ENCODE peak calls at places on chromosomes 4 and X, in five cellular contexts. Q, H, D, X and C are unnamed samples.

GRCh38 chr4:8157496-8157895 is 1.1 kb downstream of the ABLIM2 start:
- DNase-seq in Q (peak), D (no peak), X (no peak), H (no peak), C (no peak)

GRCh38 chr4:118997601-118998000 is 108.9 kb downstream of the SYNPO2 start:
- DNase-seq in D (no peak), H (no peak), X (no peak), Q (no peak), C (no peak)

GRCh38 chr4:119337010-119337409 is 15.1 kb upstream of the FABP2 start:
- DNase-seq in Q (no peak), H (no peak), D (no peak), X (no peak), C (no peak)

GRCh38 chrX:67544871-67545771 is 1.3 kb downstream of the AR start:
- DNase-seq in H (peak), D (peak), Q (peak), X (no peak), C (no peak)

GRCh38 chr4:159137176-159137575 is 34.3 kb downstream of the RAPGEF2 start:
- DNase-seq in D (no peak), X (no peak), H (no peak), Q (no peak), C (no peak)

GRCh38 chrX:119382606-119383005 is 16.5 kb upstream of the SLC25A43 start:
- DNase-seq in D (no peak), Q (no peak), H (no peak), X (no peak), C (no peak)

GRCh38 chr4:186392017-186392416 is 126.0 kb downstream of the F11 start:
- DNase-seq in H (no peak), X (no peak), Q (no peak), D (no peak), C (no peak)

GRCh38 chr4:152294331-152294730 is 241.6 kb downstream of the FBXW7 start:
- DNase-seq in H (no peak), Q (no peak), X (no peak), D (no peak), C (no peak)

GRCh38 chr4:139761461-139761860 is 95.8 kb downstream of the MGST2 start:
- DNase-seq in X (no peak), D (no peak), Q (no peak), H (no peak), C (no peak)

GRCh38 chr4:617644-618330 is 7.6 kb upstream of the PDE6B start:
- DNase-seq in Q (no peak), D (no peak), H (no peak), X (no peak), C (no peak)

GRCh38 chr4:180449395-180449956 is 1793.7 kb upstream of the TENM3 start:
- DNase-seq in H (no peak), D (peak), X (peak), Q (no peak), C (no peak)

GRCh38 chr4:55993994-55994657 is 45.4 kb downstream of the CEP135 start:
- DNase-seq in H (no peak), Q (no peak), X (no peak), D (no peak), C (no peak)

GRCh38 chr4:183801460-183802168 is 103.5 kb upstream of the STOX2 start:
- DNase-seq in Q (no peak), D (no peak), H (no peak), X (no peak), C (no peak)

GRCh38 chrX:76555816-76556215 is 128.3 kb downstream of the MAGEE1 start:
- DNase-seq in Q (no peak), D (peak), X (peak), H (no peak), C (no peak)

GRCh38 chr4:70915048-70915815 is 13.1 kb downstream of the MOB1B start:
- DNase-seq in Q (no peak), D (no peak), H (no peak), X (no peak), C (no peak)

GRCh38 chr4:1572521-1572920 is 111.6 kb downstream of the FAM53A start:
- DNase-seq in X (no peak), H (no peak), Q (peak), D (peak), C (no peak)

GRCh38 chr4:10625130-10625529 is 59.4 kb downstream of the CLNK start:
- DNase-seq in D (no peak), Q (no peak), X (no peak), H (no peak), C (no peak)

GRCh38 chr4:985123-985830 is 1.6 kb upstream of the IDUA start:
- DNase-seq in D (no peak), Q (peak), X (no peak), H (no peak), C (no peak)

GRCh38 chrX:134571831-134572230 is 86.4 kb downstream of the PLAC1 start:
- DNase-seq in D (no peak), H (no peak), X (no peak), Q (no peak), C (no peak)

GRCh38 chr4:96936886-96937285 is 1097.0 kb downstream of the PDHA2 start:
- DNase-seq in Q (no peak), H (no peak), D (no peak), X (no peak), C (no peak)

GRCh38 chr4:164700471-164700870 is 53.5 kb upstream of the SMIM31 start:
- DNase-seq in D (peak), X (no peak), H (no peak), Q (no peak), C (no peak)

GRCh38 chr4:41320786-41321185 is 64.1 kb downstream of the UCHL1 start:
- DNase-seq in Q (no peak), H (no peak), D (no peak), X (no peak), C (no peak)

GRCh38 chr4:8136972-8137710 is 21.5 kb downstream of the ABLIM2 start:
- DNase-seq in H (no peak), X (no peak), Q (peak), D (peak), C (no peak)

GRCh38 chr4:186743261-186743660 is 19.6 kb upstream of the FAT1 start:
- DNase-seq in X (no peak), D (no peak), H (no peak), Q (no peak), C (no peak)

GRCh38 chr4:39637572-39638357 is 900 bp downstream of the SMIM14 start:
- DNase-seq in X (peak), Q (peak), D (peak), H (no peak), C (peak)

GRCh38 chr4:62210521-62210920 is 1010.4 kb downstream of the ADGRL3 start:
- DNase-seq in X (no peak), Q (no peak), D (no peak), H (no peak), C (no peak)

GRCh38 chrX:85111347-85111746 is 107.7 kb downstream of the APOOL start:
- DNase-seq in Q (no peak), D (no peak), H (no peak), X (peak), C (no peak)

GRCh38 chr4:188143731-188144130 is 4.5 kb downstream of the TRIML1 start:
- DNase-seq in H (no peak), Q (no peak), X (no peak), D (no peak), C (peak)

GRCh38 chr4:47122592-47123291 is 91.4 kb downstream of the GABRB1 start:
- DNase-seq in X (peak), H (peak), Q (no peak), D (peak), C (peak)

GRCh38 chr4:55303818-55304217 is 42.2 kb upstream of the SRD5A3 start:
- DNase-seq in D (no peak), H (no peak), Q (no peak), X (no peak), C (no peak)

GRCh38 chr4:99104153-99104552 is 15.6 kb upstream of the ADH5 start:
- DNase-seq in Q (no peak), H (no peak), D (no peak), X (no peak), C (no peak)

GRCh38 chr4:83054928-83055327 is 19.9 kb downstream of the COPS4 start:
- DNase-seq in Q (no peak), D (no peak), X (peak), H (no peak), C (no peak)

DNA sequence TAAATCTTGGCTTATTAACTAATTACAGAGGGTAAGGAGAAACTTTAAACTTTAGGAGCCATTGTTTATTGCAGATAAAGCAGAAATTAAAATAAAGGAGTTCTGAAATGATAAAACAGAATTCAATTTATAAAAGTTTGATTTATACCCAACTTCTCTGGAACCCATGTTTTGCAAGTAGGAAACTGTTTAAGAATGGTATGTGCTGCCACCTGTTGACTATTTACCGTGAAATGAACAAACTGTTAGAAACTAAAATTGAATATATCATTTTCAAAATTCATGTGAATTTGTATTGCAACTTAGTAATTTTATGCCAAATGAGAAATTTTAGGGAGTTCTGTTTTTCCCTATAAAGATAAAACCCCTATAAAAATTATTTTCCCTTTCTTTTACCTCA is 11.0 kb upstream of the TBC1D8B start:
- DNase-seq in Q (no peak), D (no peak), X (peak), H (no peak), C (no peak)
- TF ChIP-seq CTCF in Q (peak), D (no peak), X (peak), H (peak), C (no peak)

DNA sequence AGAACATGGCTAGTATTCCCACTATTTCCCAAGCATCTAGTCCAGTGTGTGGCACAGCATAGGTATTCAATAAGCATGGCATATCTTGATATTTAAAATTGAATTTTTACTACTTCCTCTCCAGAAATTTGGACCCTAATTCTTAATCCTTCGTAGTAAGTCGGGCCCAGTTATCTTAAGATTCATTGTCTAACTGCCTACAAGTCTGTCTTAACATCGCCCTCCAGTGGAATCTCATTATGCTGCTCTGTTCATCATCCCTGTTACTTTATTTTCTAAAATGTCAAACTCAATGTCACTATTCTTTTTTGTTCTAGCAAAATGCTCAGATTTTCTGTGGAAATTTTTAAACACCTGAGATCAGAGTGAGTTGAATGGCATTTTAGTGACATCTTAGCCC is 606.2 kb downstream of the KLHL13 start:
- DNase-seq in D (no peak), H (no peak), Q (no peak), X (no peak), C (no peak)
- TF ChIP-seq CTCF in D (no peak), H (peak), Q (no peak), X (no peak), C (no peak)

DNA sequence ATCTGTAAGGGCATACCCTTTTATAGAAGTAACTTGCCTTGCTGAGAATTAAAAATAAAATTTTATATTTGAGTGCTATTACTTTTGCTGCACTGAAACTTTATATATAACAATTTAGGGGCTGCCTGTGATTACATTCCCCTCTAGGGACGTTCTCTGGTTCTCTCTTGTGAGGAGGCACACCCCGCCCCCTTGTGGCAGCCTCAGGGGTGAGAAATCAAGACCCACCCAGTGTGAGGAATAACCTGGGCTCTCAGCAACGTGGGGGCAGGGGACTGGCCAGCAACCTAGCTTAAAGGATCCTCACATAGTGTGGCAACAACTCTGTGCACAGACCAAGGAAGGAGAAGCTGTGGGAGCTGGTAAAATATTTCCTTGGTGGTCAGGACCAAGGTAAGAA is 43.7 kb downstream of the MAGEA9 start:
- DNase-seq in D (peak), Q (no peak), H (no peak), X (peak), C (no peak)
- TF ChIP-seq CTCF in D (peak), Q (no peak), H (peak), X (peak), C (peak)

GRCh38 chr4:145887241-145887964 is 51.2 kb downstream of the ZNF827 start:
- DNase-seq in Q (no peak), D (no peak), X (no peak), H (no peak), C (no peak)
- TF ChIP-seq CTCF in Q (no peak), D (no peak), X (no peak), H (no peak), C (no peak)

DNA sequence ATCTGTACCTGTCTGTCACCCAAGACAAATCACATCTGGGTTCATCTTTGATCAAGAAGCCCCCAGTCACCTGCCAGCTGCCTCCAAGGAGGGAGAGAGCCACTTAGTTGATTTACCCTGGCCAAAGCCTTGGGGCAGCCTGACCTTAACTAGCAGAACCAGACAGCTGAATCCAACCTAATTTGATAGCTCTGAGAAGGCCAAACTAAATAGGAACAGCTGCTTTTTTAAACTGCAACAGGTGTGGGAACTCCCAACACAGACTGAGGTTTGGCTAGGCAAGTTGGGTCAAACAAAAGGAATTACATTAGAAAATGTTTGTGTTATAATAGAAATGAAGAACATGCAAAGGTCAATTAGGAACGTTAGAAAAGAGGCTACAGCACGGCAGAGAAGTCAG is 375.7 kb downstream of the NLGN4X start:
- DNase-seq in D (no peak), H (no peak), Q (no peak), X (no peak), C (no peak)
- TF ChIP-seq CTCF in D (no peak), H (no peak), Q (no peak), X (no peak), C (no peak)

GRCh38 chrX:7815166-7815565 is 27.8 kb upstream of the VCX start:
- DNase-seq in H (no peak), D (no peak), X (no peak), Q (no peak), C (no peak)
- TF ChIP-seq CTCF in H (no peak), D (no peak), X (no peak), Q (no peak), C (no peak)

GRCh38 chr4:157838366-157838765 is 334.5 kb downstream of the GASK1B start:
- DNase-seq in Q (no peak), H (no peak), X (no peak), D (no peak), C (no peak)

GRCh38 chr4:157837071-157837470 is 335.8 kb downstream of the GASK1B start:
- DNase-seq in Q (no peak), D (no peak), X (no peak), H (no peak), C (no peak)

DNA sequence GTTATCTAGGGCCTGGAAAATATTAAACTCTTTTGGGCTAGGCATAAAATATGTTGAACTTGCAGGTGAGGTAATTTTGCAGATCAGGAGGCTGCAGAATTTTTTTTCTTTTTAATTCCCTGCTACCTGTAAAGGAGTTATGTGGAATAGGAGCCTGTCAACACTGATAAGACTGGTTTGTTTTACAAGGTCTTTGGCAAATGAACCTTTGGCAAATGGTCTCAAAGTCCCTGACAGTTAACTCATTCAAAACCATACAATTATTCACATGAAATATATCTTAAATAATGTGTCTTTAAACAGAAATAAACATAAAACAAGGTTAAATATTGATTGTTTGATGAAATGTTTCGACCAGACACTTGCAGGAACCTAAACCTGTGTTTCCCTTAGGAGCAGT is 340.2 kb downstream of the GASK1B start:
- DNase-seq in Q (no peak), X (no peak), H (no peak), D (no peak), C (no peak)
- TF ChIP-seq CTCF in Q (no peak), X (no peak), H (no peak), D (no peak), C (no peak)

GRCh38 chrX:140697618-140698017 is 11.9 kb upstream of the LINC00632 start:
- DNase-seq in H (no peak), X (no peak), Q (no peak), D (no peak), C (no peak)
- TF ChIP-seq CTCF in H (peak), X (no peak), Q (no peak), D (no peak), C (no peak)

GRCh38 chrX:132467029-132467428 is 21.8 kb downstream of the MBNL3 start:
- DNase-seq in D (no peak), H (no peak), X (no peak), Q (no peak), C (no peak)
- TF ChIP-seq CTCF in D (no peak), H (no peak), X (no peak), Q (no peak), C (no peak)